ENCODE peak calls at places on chromosomes 12 and 14, in four cellular contexts. M, B, J and Z are unnamed samples.

GRCh38 chr14:91614187-91614586 is 104.1 kb upstream of the PPP4R3A start:
- DNase-seq in M (no peak), J (no peak), B (no peak), Z (no peak)

GRCh38 chr12:7994731-7995205 is 37.7 kb upstream of the FOXJ2 start:
- DNase-seq in M (no peak), J (no peak), B (no peak), Z (no peak)

GRCh38 chr14:65549429-65549828 is 136.9 kb downstream of the FUT8 start:
- DNase-seq in B (no peak), M (no peak), J (no peak), Z (no peak)

GRCh38 chr14:29419736-29420135 is 507.9 kb downstream of the PRKD1 start:
- DNase-seq in M (no peak), B (no peak), J (no peak), Z (no peak)

GRCh38 chr12:114152066-114152465 is 185.9 kb upstream of the RBM19 start:
- DNase-seq in J (no peak), M (no peak), B (no peak), Z (no peak)

GRCh38 chr12:40056357-40056756 is 49.5 kb downstream of the SLC2A13 start:
- DNase-seq in M (no peak), J (no peak), B (no peak), Z (no peak)

GRCh38 chr12:97745406-97746101 is 282.9 kb downstream of the RMST start:
- DNase-seq in M (no peak), J (no peak), B (no peak), Z (no peak)

GRCh38 chr12:109678732-109679131 is 34.9 kb upstream of the FAM222A start:
- DNase-seq in M (no peak), B (no peak), J (peak; percentile 31), Z (no peak)

GRCh38 chr12:97223419-97223818 is 239.2 kb upstream of the RMST start:
- DNase-seq in B (no peak), M (no peak), J (no peak), Z (no peak)

GRCh38 chr12:109766251-109766778 is 52.7 kb downstream of the FAM222A start:
- DNase-seq in M (peak; percentile 46), B (peak; percentile 34), J (no peak), Z (no peak)

GRCh38 chr12:116982721-116983502 is 72.2 kb downstream of the FBXW8 start:
- DNase-seq in B (no peak), M (no peak), J (no peak), Z (no peak)

GRCh38 chr12:130351331-130351730 is 13.6 kb downstream of the PIWIL1 start:
- DNase-seq in B (no peak), M (no peak), J (no peak), Z (no peak)

GRCh38 chr14:59425322-59425945 is 39.7 kb downstream of the GPR135 start:
- DNase-seq in J (no peak), M (no peak), B (no peak), Z (no peak)

GRCh38 chr12:42144424-42145196 is at the start of gene GXYLT1:
- DNase-seq in B (peak; percentile 93), M (peak; percentile 85), J (peak; percentile 98), Z (peak; percentile 77)

GRCh38 chr12:256225-256624 is 6.4 kb downstream of the SLC6A13 start:
- DNase-seq in J (no peak), M (peak; percentile 8), B (no peak), Z (no peak)

GRCh38 chr12:51884676-51885229 is 3.1 kb upstream of the ANKRD33 start:
- DNase-seq in M (no peak), J (no peak), B (peak; percentile 47), Z (no peak)

GRCh38 chr14:101230161-101230850 is 326.8 kb upstream of the RTL1 start:
- DNase-seq in B (peak; percentile 15), M (peak; percentile 40), J (no peak), Z (no peak)

GRCh38 chr14:101227611-101228594 is 324.4 kb upstream of the RTL1 start:
- DNase-seq in B (peak; percentile 55), M (peak; percentile 43), J (no peak), Z (no peak)

GRCh38 chr14:101228949-101229541 is 325.5 kb upstream of the RTL1 start:
- DNase-seq in B (peak; percentile 42), M (peak; percentile 43), J (no peak), Z (no peak)

GRCh38 chr14:101230851-101231550 is 327.5 kb upstream of the RTL1 start:
- DNase-seq in M (no peak), B (peak; percentile 47), J (no peak), Z (no peak)

DNA sequence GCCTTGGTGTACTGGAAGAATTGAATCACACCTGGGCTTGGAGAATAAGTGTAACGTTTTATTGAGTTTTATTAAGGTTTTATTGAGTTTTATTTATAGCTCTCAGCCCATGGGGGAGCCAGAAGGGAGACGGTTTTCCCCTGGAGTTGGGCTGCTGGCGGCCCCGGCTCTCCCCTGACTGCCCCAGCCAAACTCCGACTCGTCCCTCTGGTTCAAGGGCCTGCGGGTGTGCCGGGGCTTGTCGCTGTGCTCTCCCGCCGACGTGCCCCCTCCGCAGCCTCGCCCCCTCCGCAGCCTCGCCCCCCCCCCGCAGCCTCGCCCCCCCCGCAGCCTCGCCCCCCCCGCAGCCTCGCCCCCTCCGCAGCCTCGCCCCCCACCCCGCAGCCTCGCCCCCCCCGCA is 326.1 kb upstream of the RTL1 start:
- DNase-seq in M (peak; percentile 40), J (no peak), B (no peak), Z (no peak)
- H3K4me3 ChIP-seq in M (no peak overlapping the region), J (no peak overlapping the region), B (no peak overlapping the region), Z (no peak overlapping the region)

GRCh38 chr14:68939424-68939892 is 39.6 kb downstream of the ACTN1 start:
- DNase-seq in B (no peak), M (no peak), J (no peak), Z (no peak)

GRCh38 chr14:68936980-68937379 is 42.1 kb downstream of the ACTN1 start:
- DNase-seq in J (no peak), B (no peak), M (no peak), Z (no peak)

GRCh38 chr14:68937790-68938514 is 41.1 kb downstream of the ACTN1 start:
- DNase-seq in M (no peak), J (no peak), B (no peak), Z (peak; percentile 59)

GRCh38 chr14:68939893-68940613 is 39.0 kb downstream of the ACTN1 start:
- DNase-seq in J (no peak), M (no peak), B (no peak), Z (no peak)

DNA sequence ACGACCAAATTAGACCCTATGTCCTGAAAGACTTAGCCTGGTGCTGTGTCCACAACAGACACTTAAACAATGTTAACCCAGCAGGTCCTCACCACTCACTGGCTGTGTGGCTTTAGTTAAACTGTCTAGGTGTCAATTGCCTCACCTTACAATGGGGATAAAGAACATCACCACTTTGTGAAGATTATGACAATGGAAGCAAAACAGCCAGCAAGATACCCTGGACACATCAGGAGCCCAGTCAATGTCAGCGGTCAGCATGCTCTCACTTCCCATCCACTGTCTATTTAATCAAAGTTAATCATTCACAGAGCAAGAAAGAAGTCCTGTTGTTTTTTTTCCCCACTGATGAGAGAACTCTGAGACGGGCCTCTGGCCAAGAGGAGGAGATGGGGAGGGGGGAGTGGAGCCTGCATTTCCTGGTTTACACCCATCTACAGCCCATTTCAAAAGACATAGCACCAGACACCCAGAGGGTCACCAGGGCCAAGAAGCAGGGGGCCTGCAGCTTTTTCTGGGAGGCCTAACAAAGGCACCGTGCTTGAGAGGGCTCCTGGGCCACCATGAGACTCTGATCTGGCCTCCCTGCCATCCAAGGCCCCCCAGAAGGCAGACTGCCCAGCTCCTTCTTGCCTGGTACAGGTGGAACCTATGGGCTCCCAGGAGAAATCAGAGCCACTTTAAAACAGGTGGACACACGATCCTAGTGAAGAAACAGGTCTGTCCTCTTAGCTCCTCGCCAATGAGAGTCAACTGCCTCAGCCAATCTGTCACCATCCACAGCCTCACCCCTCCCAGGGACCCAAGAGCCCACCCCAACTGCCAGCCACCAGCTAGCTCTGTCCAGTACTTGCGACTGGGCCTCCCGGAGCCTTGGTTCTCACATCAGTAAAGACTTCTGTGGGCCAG is 40.3 kb downstream of the ACTN1 start:
- DNase-seq in M (no peak), J (no peak), B (no peak), Z (no peak)
- TF ChIP-seq POLR2AphosphoS5 in M (no peak), J (no peak), B (no peak), Z (no peak)

GRCh38 chr14:23362200-23362599 is 2.8 kb downstream of the EFS start:
- DNase-seq in B (no peak), M (no peak), J (peak; percentile 8), Z (no peak)

GRCh38 chr14:23364164-23364571 is 804 bp downstream of the EFS start:
- DNase-seq in B (peak; percentile 83), J (peak; percentile 45), M (no peak), Z (peak; percentile 77)

GRCh38 chr14:23365353-23366162 is 586 bp upstream of the EFS start:
- DNase-seq in M (peak; percentile 82), B (peak; percentile 72), J (peak; percentile 61), Z (peak; percentile 76)

GRCh38 chr14:23366163-23366921 is 1.4 kb upstream of the EFS start:
- DNase-seq in J (peak; percentile 70), M (peak; percentile 92), B (peak; percentile 85), Z (peak; percentile 67)

GRCh38 chr14:23364604-23365352 is at the start of gene EFS:
- DNase-seq in J (peak; percentile 50), M (peak; percentile 64), B (peak; percentile 61), Z (peak; percentile 39)
- H3K4me3 ChIP-seq in J (peak within 1 kb of the TSS; percentile 27), M (peak within 1 kb of the TSS; percentile 79), B (peak within 1 kb of the TSS; percentile 66), Z (peak within 1 kb of the TSS; percentile 65)

DNA sequence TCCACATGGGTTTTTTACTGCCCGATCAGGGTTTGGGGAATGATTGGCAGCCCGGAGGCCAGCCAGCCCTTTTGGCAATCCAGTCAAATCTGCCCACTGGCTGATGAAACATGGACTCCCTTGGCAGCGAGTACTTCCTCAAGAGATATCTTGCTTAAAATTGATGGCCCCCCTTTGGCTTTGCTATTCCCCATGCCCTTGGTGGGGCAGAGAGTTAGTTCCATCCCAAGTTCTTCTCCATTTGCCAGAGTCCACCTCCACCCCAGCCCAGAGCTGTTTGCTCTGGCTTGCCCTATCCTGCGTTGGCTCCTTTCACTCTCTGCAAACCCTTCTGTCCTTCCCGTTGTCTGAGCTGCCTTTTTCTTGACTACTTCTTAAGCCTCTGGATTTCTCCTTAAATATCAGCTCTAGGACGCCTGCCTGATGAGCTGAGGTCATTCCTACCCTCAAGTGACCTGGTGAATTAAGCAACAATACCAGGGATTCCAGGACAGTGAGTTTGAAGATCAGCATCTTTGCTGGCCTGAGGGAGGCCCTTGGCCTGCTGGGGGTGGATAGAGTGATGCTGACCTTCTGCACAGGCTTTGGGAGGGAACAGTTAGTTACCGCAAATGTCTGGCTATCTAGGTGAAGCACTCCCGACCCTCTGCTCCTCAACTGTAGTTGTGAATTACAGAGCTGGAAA is 212.0 kb downstream of the CACNA1C start:
- DNase-seq in M (no peak), B (peak; percentile 61), J (no peak), Z (peak; percentile 55)
- TF ChIP-seq POLR2AphosphoS5 in M (no peak), B (peak; percentile 82), J (no peak), Z (peak; percentile 35)